ENCODE peak calls at places on chromosome 9, in eight cellular contexts. P is PC-9; L is CD8-positive, alpha-beta memory T cell; W is lower lobe of right lung; C is uterus; R is hepatocyte; M is naive thymus-derived CD4-positive, alpha-beta T cell; H is psoas muscle. G is an unnamed sample.

GRCh38 chr9:113580041-113580953 is 116.8 kb downstream of the RGS3 start:
- DNase-seq in P (peak), L (peak), W (peak), C (peak), R (no peak), M (peak), H (peak), G (peak)

GRCh38 chr9:20532584-20532983 is 89.7 kb downstream of the MLLT3 start:
- DNase-seq in P (no peak), L (no peak), W (no peak), C (no peak), R (no peak), M (no peak), H (no peak), G (no peak)

GRCh38 chr9:16099901-16100300 is 547.1 kb downstream of the CCDC171 start:
- DNase-seq in P (no peak), L (no peak), W (no peak), C (no peak), R (no peak), M (no peak), H (no peak), G (no peak)

GRCh38 chr9:133089271-133089671 is 27.5 kb downstream of the CEL start:
- DNase-seq in P (no peak), L (peak), W (no peak), C (no peak), R (no peak), M (no peak), H (no peak), G (no peak)

GRCh38 chr9:86674475-86674874 is 272.8 kb downstream of the GAS1 start:
- DNase-seq in P (no peak), L (no peak), W (no peak), C (no peak), R (no peak), M (no peak), H (no peak), G (no peak)

GRCh38 chr9:137058651-137059234 is 4.9 kb upstream of the ENTPD2 start:
- DNase-seq in P (no peak), L (no peak), W (no peak), C (no peak), R (no peak), M (no peak), H (no peak), G (no peak)

GRCh38 chr9:136876476-136876875 is 9.8 kb upstream of the TRAF2 start:
- DNase-seq in P (no peak), L (no peak), W (no peak), C (no peak), R (no peak), M (no peak), H (no peak), G (no peak)

GRCh38 chr9:91177661-91178280 is 183.9 kb downstream of the AUH start:
- DNase-seq in P (no peak), L (no peak), W (no peak), C (no peak), R (no peak), M (no peak), H (no peak), G (no peak)

GRCh38 chr9:82332018-82332773 is 343.6 kb downstream of the SPATA31D1 start:
- DNase-seq in P (peak), L (no peak), W (no peak), C (no peak), R (peak), M (no peak), H (no peak), G (no peak)

GRCh38 chr9:97389249-97389648 is 22.6 kb upstream of the TDRD7 start:
- DNase-seq in P (no peak), L (no peak), W (no peak), C (no peak), R (no peak), M (no peak), H (no peak), G (no peak)

GRCh38 chr9:5886114-5886939 is 4.4 kb upstream of the MLANA start:
- DNase-seq in P (peak), L (peak), W (peak), C (peak), R (peak), M (peak), H (peak), G (peak)

GRCh38 chr9:110864011-110864410 is 174.3 kb downstream of the LPAR1 start:
- DNase-seq in P (no peak), L (no peak), W (no peak), C (no peak), R (no peak), M (no peak), H (no peak), G (no peak)

GRCh38 chr9:72537011-72537545 is 15.7 kb downstream of the TMC1 start:
- DNase-seq in P (no peak), L (no peak), W (no peak), C (no peak), R (no peak), M (no peak), H (no peak), G (no peak)

GRCh38 chr9:89797970-89798369 is 193.2 kb downstream of the GADD45G start:
- DNase-seq in P (no peak), L (no peak), W (peak), C (no peak), R (peak), M (no peak), H (no peak), G (no peak)

GRCh38 chr9:121299125-121299466 is 31.1 kb downstream of the GSN start:
- DNase-seq in P (no peak), L (no peak), W (peak), C (peak), R (peak), M (no peak), H (no peak), G (no peak)

GRCh38 chr9:122070728-122071127 is 22.4 kb downstream of the TTLL11 start:
- DNase-seq in P (no peak), L (no peak), W (no peak), C (no peak), R (no peak), M (no peak), H (no peak), G (no peak)

GRCh38 chr9:133122935-133123611 is 2.0 kb upstream of the RALGDS start:
- DNase-seq in P (no peak), L (no peak), W (no peak), C (peak), R (peak), M (no peak), H (peak), G (peak)

GRCh38 chr9:23215688-23216087 is 610.4 kb downstream of the ELAVL2 start:
- DNase-seq in P (no peak), L (no peak), W (no peak), C (no peak), R (no peak), M (no peak), H (no peak), G (no peak)

GRCh38 chr9:82406714-82407113 is 418.1 kb downstream of the SPATA31D1 start:
- DNase-seq in P (no peak), L (no peak), W (no peak), C (no peak), R (no peak), M (no peak), H (no peak), G (no peak)

GRCh38 chr9:21788752-21789151 is 13.7 kb upstream of the MTAP start:
- DNase-seq in P (no peak), L (no peak), W (no peak), C (no peak), R (peak), M (no peak), H (no peak), G (no peak)
- H3K27ac ChIP-seq in P (peak), L (no peak), W (no peak), C (no peak), R (peak), M (no peak), H (no peak), G (no peak)

GRCh38 chr9:114905160-114905940 is 25.0 kb downstream of the TNFSF8 start:
- DNase-seq in P (no peak), L (no peak), W (no peak), C (no peak), R (no peak), M (no peak), H (no peak), G (no peak)

GRCh38 chr9:114906922-114907571 is 23.3 kb downstream of the TNFSF8 start:
- DNase-seq in P (no peak), L (peak), W (no peak), C (no peak), R (peak), M (no peak), H (no peak), G (no peak)

GRCh38 chr9:114900937-114901802 is 29.2 kb downstream of the TNFSF8 start:
- DNase-seq in P (no peak), L (no peak), W (no peak), C (no peak), R (no peak), M (no peak), H (no peak), G (no peak)

GRCh38 chr9:114899461-114899860 is 30.9 kb downstream of the TNFSF8 start:
- DNase-seq in P (no peak), L (no peak), W (no peak), C (no peak), R (no peak), M (no peak), H (no peak), G (no peak)

DNA sequence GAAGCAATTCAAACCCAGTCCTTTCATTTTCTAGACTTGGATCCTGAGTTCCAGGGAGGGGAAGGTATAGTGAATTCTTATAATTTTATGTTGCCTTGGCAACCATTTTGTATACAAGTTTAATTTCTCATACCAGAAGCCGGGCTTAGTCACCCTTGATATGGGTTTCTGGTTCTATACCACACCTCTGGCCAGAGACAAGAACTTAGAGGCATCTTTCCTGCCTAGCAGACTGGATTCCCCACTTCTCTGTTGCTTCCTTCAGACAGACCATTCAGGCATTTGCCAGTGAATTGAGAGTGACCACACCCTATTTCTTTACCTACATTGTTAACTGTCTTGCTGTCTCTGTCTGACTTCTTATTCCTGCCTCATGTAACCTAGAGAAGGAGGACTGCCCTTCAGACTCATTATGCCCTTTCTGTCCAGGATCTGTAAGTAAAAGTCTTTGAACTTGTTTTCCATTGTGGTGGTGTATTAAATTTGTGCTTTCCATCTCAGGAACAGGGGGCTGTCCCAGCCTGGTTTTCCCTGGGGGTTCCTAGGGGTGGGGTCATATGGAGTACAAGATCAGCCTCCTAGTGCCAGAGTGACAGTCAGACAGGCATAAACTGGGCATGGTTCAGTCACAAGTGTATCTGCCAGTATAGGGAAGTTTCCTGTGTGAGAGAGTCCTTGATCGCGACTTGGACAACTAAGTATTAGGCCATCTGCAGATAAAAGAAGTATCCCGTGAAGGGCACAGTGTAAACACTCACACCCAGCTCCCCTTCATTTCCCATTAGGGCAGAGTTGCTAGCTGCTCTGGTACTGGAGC is 27.4 kb downstream of the TNFSF8 start:
- DNase-seq in P (no peak), L (no peak), W (no peak), C (no peak), R (no peak), M (peak), H (no peak), G (no peak)
- H3K27ac ChIP-seq in P (no peak), L (peak), W (no peak), C (no peak), R (no peak), M (no peak), H (no peak), G (no peak)

DNA sequence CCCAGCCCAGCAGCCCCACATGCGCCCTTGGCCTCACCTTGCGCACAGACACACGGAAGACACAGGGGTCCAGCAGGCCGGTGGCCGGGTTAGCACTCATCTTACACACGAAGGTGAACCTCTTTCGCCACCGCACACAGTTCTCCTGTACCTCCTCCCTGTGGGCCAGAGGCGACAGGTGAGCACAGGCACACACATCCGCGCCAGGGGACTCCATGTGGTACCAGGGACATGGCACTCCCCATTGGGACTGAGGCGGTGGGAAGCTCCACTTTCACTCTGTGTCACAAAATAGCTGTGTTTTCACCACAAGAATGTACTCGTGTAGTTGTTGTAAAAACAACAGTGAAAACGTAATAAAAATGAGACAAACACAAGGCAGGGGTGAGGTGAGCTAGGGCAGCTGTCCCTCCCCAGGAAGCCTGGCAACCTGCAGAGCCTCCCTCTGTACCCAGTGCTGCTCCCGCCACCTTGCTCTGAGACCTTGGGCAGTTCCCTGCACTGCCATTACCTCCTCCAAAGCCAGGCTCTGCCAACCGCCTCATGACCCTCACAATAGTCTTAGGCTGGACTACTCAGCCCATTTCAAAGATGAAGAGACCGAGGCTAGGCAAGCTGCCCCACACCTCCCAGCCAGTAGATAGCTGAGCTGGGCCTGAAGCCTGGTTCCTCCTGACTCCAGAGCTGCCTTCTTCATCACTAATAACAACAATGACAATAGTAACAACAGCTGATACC is 16.3 kb upstream of the DPM2 start:
- DNase-seq in P (no peak), L (no peak), W (no peak), C (no peak), R (no peak), M (no peak), H (no peak), G (no peak)
- H3K27ac ChIP-seq in P (no peak), L (no peak), W (peak), C (peak), R (peak), M (peak), H (no peak), G (peak)

DNA sequence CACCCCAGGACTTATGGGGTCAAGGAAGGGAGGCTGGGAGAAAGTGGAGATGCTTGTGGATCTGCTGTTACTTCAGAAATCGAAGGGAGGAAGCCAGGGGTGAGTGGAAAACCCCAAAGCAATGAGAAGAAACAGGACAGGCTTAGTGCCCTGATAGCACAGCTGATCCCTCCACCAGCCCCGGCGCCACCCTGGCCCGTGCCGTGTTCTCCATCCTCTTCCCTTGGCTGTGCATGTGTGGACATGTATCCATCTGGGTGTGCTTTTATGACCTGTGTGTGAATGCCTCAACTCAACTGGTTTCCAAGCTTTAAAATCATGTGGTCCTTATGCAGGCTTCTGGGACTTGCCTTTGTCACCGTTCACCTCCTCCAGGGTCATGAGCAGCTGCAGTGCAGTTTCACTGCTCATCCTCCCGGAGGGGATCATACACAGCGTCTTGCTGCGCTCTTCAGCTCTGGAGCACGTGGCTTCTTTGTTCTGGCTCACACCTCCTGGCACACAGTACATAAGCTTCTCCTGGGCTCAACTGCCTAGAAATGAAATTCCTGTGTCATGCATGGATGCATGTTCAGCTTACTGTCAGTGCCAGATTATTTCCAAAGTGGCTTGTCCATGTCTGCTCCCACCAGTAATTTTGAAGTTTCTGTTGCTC is 58.2 kb downstream of the IPPK start:
- DNase-seq in P (no peak), L (no peak), W (no peak), C (no peak), R (no peak), M (no peak), H (no peak), G (no peak)
- H3K27ac ChIP-seq in P (no peak), L (no peak), W (no peak), C (peak), R (no peak), M (no peak), H (no peak), G (peak)

DNA sequence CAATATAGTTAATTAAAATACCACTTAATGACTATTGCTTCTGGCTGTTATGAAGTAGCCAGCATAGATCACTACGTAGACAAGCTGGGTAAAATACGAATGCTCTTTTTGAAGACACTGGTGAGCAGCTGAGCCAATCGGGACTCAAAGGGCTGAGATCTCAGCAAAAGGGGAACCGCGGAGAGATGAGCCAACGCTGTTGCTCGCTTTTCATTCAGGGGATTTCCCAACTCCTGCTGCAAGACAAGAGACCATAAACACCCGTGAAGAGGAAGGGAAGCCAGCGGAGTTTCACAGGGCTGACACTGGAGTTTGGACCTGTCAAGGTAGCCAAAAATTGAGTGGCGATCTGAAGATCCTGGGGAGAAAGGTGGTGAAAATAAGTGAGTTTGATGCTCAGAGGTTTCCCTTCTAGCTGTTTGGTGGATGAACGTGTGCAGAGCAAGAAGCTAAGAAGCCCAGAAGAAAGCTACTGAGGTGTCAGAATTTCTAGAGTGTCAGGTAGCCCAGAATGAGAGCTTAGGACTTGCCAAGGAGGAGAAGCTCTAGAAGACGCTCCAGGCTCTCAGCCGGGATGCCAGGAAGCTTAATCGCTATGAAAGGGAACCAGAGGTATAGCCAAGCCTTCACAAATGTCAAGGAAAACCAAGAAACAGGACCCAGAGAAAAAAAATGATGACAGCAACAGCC is 79.6 kb upstream of the RNU6ATAC start:
- DNase-seq in P (no peak), L (no peak), W (peak), C (no peak), R (no peak), M (peak), H (no peak), G (no peak)
- H3K27ac ChIP-seq in P (no peak), L (no peak), W (peak), C (no peak), R (no peak), M (peak), H (no peak), G (no peak)

GRCh38 chr9:107142430-107142829 is 140.6 kb upstream of the RAD23B start:
- DNase-seq in P (no peak), L (no peak), W (no peak), C (no peak), R (no peak), M (no peak), H (no peak), G (peak)
- H3K27ac ChIP-seq in P (no peak), L (no peak), W (no peak), C (no peak), R (no peak), M (no peak), H (peak), G (peak)

GRCh38 chr9:98568234-98568922 is 140.4 kb downstream of the GABBR2 start:
- DNase-seq in P (no peak), L (no peak), W (no peak), C (no peak), R (no peak), M (no peak), H (no peak), G (no peak)

GRCh38 chr9:98569491-98569890 is 139.2 kb downstream of the GABBR2 start:
- DNase-seq in P (no peak), L (no peak), W (no peak), C (no peak), R (no peak), M (no peak), H (no peak), G (no peak)

GRCh38 chr9:98565152-98566135 is 143.3 kb downstream of the GABBR2 start:
- DNase-seq in P (no peak), L (no peak), W (no peak), C (no peak), R (no peak), M (no peak), H (no peak), G (no peak)

GRCh38 chr9:98569070-98569469 is 139.7 kb downstream of the GABBR2 start:
- DNase-seq in P (no peak), L (no peak), W (no peak), C (no peak), R (no peak), M (no peak), H (no peak), G (no peak)

GRCh38 chr9:98567540-98568233 is 141.0 kb downstream of the GABBR2 start:
- DNase-seq in P (no peak), L (no peak), W (no peak), C (no peak), R (no peak), M (no peak), H (no peak), G (no peak)
- H3K27ac ChIP-seq in P (no peak), L (no peak), W (no peak), C (no peak), R (no peak), M (no peak), H (no peak), G (no peak)

G was measured in left ventricle myocardium inferior.